ENCODE peak calls at places on chromosome 19, in five cellular contexts. W is stomach, P is Peyer's patch, D is esophagus squamous epithelium, C is upper lobe of left lung. L is an unnamed sample. For H3K36me3 and H3K4me1, the result is how much of the 10 kb centered on the place peaks cover.

GRCh38 chr19:42529248-42529764 is 1.0 kb upstream of the CEACAM1 start:
- DNase-seq in C (peak), P (peak), D (no peak), W (peak), L (peak)

GRCh38 chr19:55341191-55342043 is 1.7 kb downstream of the KMT5C start:
- DNase-seq in P (peak), W (peak), C (peak), D (no peak), L (peak)

GRCh38 chr19:50154529-50154928 is 8.6 kb downstream of the IZUMO2 start:
- DNase-seq in P (no peak), W (no peak), C (no peak), D (no peak), L (no peak)

GRCh38 chr19:18895038-18895827 is 725 bp downstream of the CERS1 start:
- DNase-seq in W (no peak), C (peak), P (no peak), D (no peak), L (peak)

GRCh38 chr19:50192463-50193211 is 10.8 kb upstream of the MYH14 start:
- DNase-seq in P (no peak), C (no peak), W (no peak), D (no peak), L (no peak)

GRCh38 chr19:42455621-42456081 is 12.9 kb upstream of the CXCL17 start:
- DNase-seq in D (no peak), C (no peak), W (no peak), P (peak), L (no peak)

GRCh38 chr19:55028757-55029156 is 9.3 kb downstream of the GP6 start:
- DNase-seq in W (no peak), P (no peak), C (no peak), D (no peak), L (no peak)

GRCh38 chr19:35076026-35076370 is 34.5 kb downstream of the HPN start:
- DNase-seq in D (no peak), P (no peak), W (no peak), C (no peak), L (no peak)

GRCh38 chr19:10863107-10863700 is 8.1 kb upstream of the CARM1 start:
- DNase-seq in W (peak), D (no peak), C (peak), P (no peak), L (peak)

GRCh38 chr19:12237143-12237839 is 57.4 kb downstream of the ZNF44 start:
- DNase-seq in C (no peak), W (no peak), P (no peak), D (no peak), L (peak)

GRCh38 chr19:43430142-43430710 is 15.5 kb downstream of the TEX101 start:
- DNase-seq in W (no peak), C (no peak), D (no peak), P (no peak), L (no peak)

GRCh38 chr19:50975766-50976165 is 6.4 kb upstream of the KLK6 start:
- DNase-seq in W (no peak), C (peak), P (no peak), D (no peak), L (no peak)

GRCh38 chr19:41016488-41017071 is 25.5 kb downstream of the CYP2B6 start:
- DNase-seq in C (no peak), P (no peak), D (no peak), W (no peak), L (no peak)

GRCh38 chr19:36113895-36114762 is 546 bp downstream of the POLR2I start:
- DNase-seq in C (peak), D (no peak), P (no peak), W (peak), L (peak)

GRCh38 chr19:33472696-33473624 is 48.6 kb downstream of the PEPD start:
- DNase-seq in D (no peak), P (no peak), W (no peak), C (peak), L (no peak)

GRCh38 chr19:2983351-2984195 is 6.2 kb downstream of the TLE6 start:
- DNase-seq in P (no peak), C (peak), W (no peak), D (no peak), L (peak)

GRCh38 chr19:56423276-56423984 is 19.3 kb downstream of the ZNF583 start:
- DNase-seq in D (no peak), P (no peak), W (no peak), C (no peak), L (no peak)

GRCh38 chr19:13089139-13089856 is 13.4 kb downstream of the LYL1 start:
- DNase-seq in W (no peak), P (no peak), C (no peak), D (no peak), L (no peak)

GRCh38 chr19:58356971-58357797 is 3.9 kb upstream of the A1BG start:
- DNase-seq in P (no peak), C (no peak), D (no peak), W (no peak), L (no peak)

GRCh38 chr19:57512845-57513244 is 13.1 kb downstream of the ZNF773 start:
- DNase-seq in W (no peak), P (no peak), D (no peak), C (no peak), L (no peak)

GRCh38 chr19:54179921-54180452 is 7.0 kb upstream of the TMC4 start:
- DNase-seq in C (no peak), W (peak), P (peak), D (no peak), L (peak)

GRCh38 chr19:11921852-11922495 is 2.9 kb upstream of the ZNF700 start:
- DNase-seq in P (no peak), D (no peak), C (no peak), W (peak), L (peak)

GRCh38 chr19:49244256-49244655 is 80.7 kb downstream of the SLC6A16 start:
- DNase-seq in P (no peak), D (no peak), W (no peak), C (no peak), L (no peak)

GRCh38 chr19:49104229-49104864 is 9.8 kb upstream of the LIN7B start:
- DNase-seq in P (no peak), D (no peak), W (no peak), C (no peak), L (no peak)

GRCh38 chr19:53945441-53945840 is 17.3 kb upstream of the CACNG8 start:
- DNase-seq in D (no peak), W (no peak), P (no peak), C (no peak), L (no peak)

GRCh38 chr19:32576790-32577189 is 4.2 kb upstream of the PDCD5 start:
- DNase-seq in C (no peak), D (no peak), W (no peak), P (no peak), L (no peak)

GRCh38 chr19:39740395-39740794 is 2.6 kb upstream of the CLC start:
- DNase-seq in P (no peak), D (no peak), C (no peak), W (no peak), L (no peak)

GRCh38 chr19:5149508-5149907 is 180.6 kb downstream of the KDM4B start:
- DNase-seq in P (peak), C (no peak), W (no peak), D (no peak), L (no peak)

GRCh38 chr19:6822311-6822670 is 49.8 kb downstream of the VAV1 start:
- DNase-seq in P (no peak), W (no peak), C (no peak), D (no peak), L (no peak)
- H3K36me3 ChIP-seq in P (under half), W (under half), C (under half), D (under half), L (under half)

GRCh38 chr19:14786421-14786851 is 8.1 kb upstream of the ADGRE2 start:
- DNase-seq in P (no peak), W (no peak), C (peak), D (no peak), L (peak)

DNA sequence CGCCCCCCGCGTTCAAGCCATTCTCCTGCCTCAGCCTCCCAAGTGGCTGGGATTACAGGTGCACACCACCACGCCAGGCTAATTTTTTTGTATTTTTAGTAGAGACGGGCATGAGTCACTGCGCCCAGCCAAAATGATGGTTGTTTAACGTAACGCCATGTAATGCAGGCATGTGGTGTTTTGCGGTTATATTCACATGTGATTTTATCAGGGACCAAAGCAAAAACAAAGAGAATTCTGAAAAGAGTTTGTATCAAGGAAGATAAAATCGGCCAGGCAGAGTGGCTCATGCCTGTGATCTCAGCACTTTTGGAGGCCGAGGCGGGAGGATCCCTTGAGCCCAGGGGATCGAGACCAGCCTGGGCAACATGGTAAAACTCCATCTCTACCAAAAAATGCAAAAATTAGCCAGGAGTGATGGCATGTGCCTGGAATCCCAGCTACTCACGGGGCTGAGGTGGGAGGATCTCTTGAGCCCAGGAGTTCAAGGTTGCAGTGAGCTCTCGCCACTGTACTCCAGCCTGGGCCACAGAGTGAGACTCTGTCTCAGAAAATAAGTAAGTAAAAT is 4.7 kb upstream of the ADGRE2 start:
- DNase-seq in C (no peak), P (no peak), D (no peak), W (no peak), L (peak)
- TF ChIP-seq POLR2A in C (no peak), P (no peak), D (no peak), W (no peak), L (no peak)

GRCh38 chr19:1412995-1413889 is 5.9 kb downstream of the DAZAP1 start:
- DNase-seq in P (no peak), C (no peak), W (no peak), D (no peak), L (no peak)
- H3K4me1 ChIP-seq in P (half or more), C (half or more), W (half or more), D (half or more), L (half or more)

GRCh38 chr19:17565611-17566010 is 10.2 kb downstream of the COLGALT1 start:
- DNase-seq in W (no peak), D (no peak), P (no peak), C (no peak), L (no peak)
- H3K36me3 ChIP-seq in W (half or more), D (under half), P (half or more), C (under half), L (under half)

GRCh38 chr19:14369399-14370168 is 11.7 kb upstream of the ADGRE5 start:
- DNase-seq in D (no peak), W (no peak), P (no peak), C (peak), L (no peak)
- TF ChIP-seq POLR2A in D (no peak), W (no peak), P (no peak), C (no peak), L (no peak)

GRCh38 chr19:38676878-38677646 is 29.6 kb downstream of the ACTN4 start:
- DNase-seq in W (no peak), P (no peak), D (no peak), C (no peak), L (no peak)
- H3K4me1 ChIP-seq in W (half or more), P (half or more), D (half or more), C (half or more), L (under half)

DNA sequence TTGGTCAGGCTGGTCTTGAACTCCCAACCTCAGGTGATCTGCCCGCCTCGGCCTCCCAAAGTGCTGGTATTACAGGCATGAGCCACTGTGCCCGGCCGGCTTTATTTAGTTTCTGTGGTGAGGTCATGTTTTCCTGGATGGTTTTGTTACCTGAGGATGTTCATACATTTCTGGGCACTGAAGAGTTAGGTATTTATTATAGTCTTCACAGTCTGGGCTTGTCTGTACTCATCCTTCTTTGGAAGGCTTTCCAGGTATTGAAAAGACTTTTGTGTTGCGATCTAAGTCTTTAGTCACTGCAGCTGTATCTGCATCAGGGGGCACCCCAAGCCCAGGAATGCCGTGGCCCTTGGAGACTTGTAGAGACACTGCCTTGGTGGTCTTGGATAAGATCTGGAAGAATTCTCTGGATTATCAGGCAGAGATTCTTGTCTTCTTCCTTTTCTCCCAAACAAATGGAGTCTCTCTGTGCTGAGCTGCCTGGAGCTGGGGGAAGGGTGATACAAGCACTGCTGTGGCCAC is 12.8 kb downstream of the BLOC1S3 start:
- DNase-seq in P (no peak), D (no peak), W (no peak), C (no peak), L (no peak)
- H3K36me3 ChIP-seq in P (under half), D (under half), W (under half), C (under half), L (under half)

L was measured in testis.